ENCODE peak calls at places on chromosome 12, in five cellular contexts. One of them, this sample, is unnamed.

GRCh38 chr12:24664151-24664550 is 284.8 kb downstream of the BCAT1 start:
- DNase-seq in A673: no peak
- DNase-seq in right lobe of liver: no peak
- DNase-seq in adrenal gland: no peak
- DNase-seq in GM23338: no peak
- DNase-seq in this sample: no peak

GRCh38 chr12:70590051-70590450 is 47.2 kb downstream of the PTPRB start:
- DNase-seq in GM23338: peak; percentile 85
- DNase-seq in right lobe of liver: peak; percentile 63
- DNase-seq in A673: peak; percentile 76
- DNase-seq in adrenal gland: peak; percentile 85
- DNase-seq in this sample: no peak

GRCh38 chr12:19411234-19412221 is 27.8 kb upstream of the AEBP2 start:
- DNase-seq in A673: no peak
- DNase-seq in GM23338: peak; percentile 69
- DNase-seq in adrenal gland: peak; percentile 40
- DNase-seq in right lobe of liver: no peak
- DNase-seq in this sample: no peak

GRCh38 chr12:26065451-26065850 is 59.4 kb downstream of the BHLHE41 start:
- DNase-seq in right lobe of liver: no peak
- DNase-seq in A673: no peak
- DNase-seq in GM23338: no peak
- DNase-seq in adrenal gland: no peak
- DNase-seq in this sample: no peak

GRCh38 chr12:52418576-52419110 is 12.5 kb upstream of the KRT82 start:
- DNase-seq in right lobe of liver: no peak
- DNase-seq in GM23338: no peak
- DNase-seq in adrenal gland: no peak
- DNase-seq in A673: no peak
- DNase-seq in this sample: no peak

GRCh38 chr12:48235796-48236333 is 32.8 kb upstream of the OR10AD1 start:
- DNase-seq in right lobe of liver: no peak
- DNase-seq in adrenal gland: no peak
- DNase-seq in GM23338: no peak
- DNase-seq in A673: no peak
- DNase-seq in this sample: no peak

GRCh38 chr12:6871052-6871957 is 1.8 kb downstream of the SPSB2 start:
- DNase-seq in GM23338: peak; percentile 36
- DNase-seq in right lobe of liver: peak; percentile 55
- DNase-seq in A673: peak; percentile 38
- DNase-seq in adrenal gland: peak; percentile 35
- DNase-seq in this sample: peak; percentile 82

GRCh38 chr12:122166422-122167327 is 7.3 kb downstream of the IL31 start:
- DNase-seq in right lobe of liver: no peak
- DNase-seq in adrenal gland: no peak
- DNase-seq in A673: no peak
- DNase-seq in GM23338: no peak
- DNase-seq in this sample: no peak

GRCh38 chr12:102454808-102455760 is 25.3 kb downstream of the IGF1 start:
- DNase-seq in A673: peak; percentile 12
- DNase-seq in right lobe of liver: peak; percentile 56
- DNase-seq in adrenal gland: peak; percentile 48
- DNase-seq in GM23338: no peak
- DNase-seq in this sample: no peak

GRCh38 chr12:90015228-90015627 is 306.6 kb upstream of the ATP2B1 start:
- DNase-seq in A673: no peak
- DNase-seq in right lobe of liver: no peak
- DNase-seq in GM23338: no peak
- DNase-seq in adrenal gland: no peak
- DNase-seq in this sample: no peak

GRCh38 chr12:57008113-57008687 is 1.9 kb upstream of the ZBTB39 start:
- DNase-seq in adrenal gland: no peak
- DNase-seq in right lobe of liver: no peak
- DNase-seq in GM23338: peak; percentile 73
- DNase-seq in A673: peak; percentile 82
- DNase-seq in this sample: peak; percentile 51

GRCh38 chr12:96195845-96196451 is 1.8 kb downstream of the ELK3 start:
- DNase-seq in GM23338: peak; percentile 22
- DNase-seq in right lobe of liver: no peak
- DNase-seq in adrenal gland: no peak
- DNase-seq in A673: peak; percentile 96
- DNase-seq in this sample: peak; percentile 61

GRCh38 chr12:72966684-72967083 is 694.5 kb downstream of the TRHDE start:
- DNase-seq in A673: no peak
- DNase-seq in right lobe of liver: no peak
- DNase-seq in adrenal gland: no peak
- DNase-seq in GM23338: no peak
- DNase-seq in this sample: no peak

GRCh38 chr12:121795029-121795977 is 1.8 kb upstream of the RHOF start:
- DNase-seq in GM23338: peak; percentile 87
- DNase-seq in right lobe of liver: peak; percentile 89
- DNase-seq in A673: peak; percentile 87
- DNase-seq in adrenal gland: peak; percentile 95
- DNase-seq in this sample: peak; percentile 87

DNA sequence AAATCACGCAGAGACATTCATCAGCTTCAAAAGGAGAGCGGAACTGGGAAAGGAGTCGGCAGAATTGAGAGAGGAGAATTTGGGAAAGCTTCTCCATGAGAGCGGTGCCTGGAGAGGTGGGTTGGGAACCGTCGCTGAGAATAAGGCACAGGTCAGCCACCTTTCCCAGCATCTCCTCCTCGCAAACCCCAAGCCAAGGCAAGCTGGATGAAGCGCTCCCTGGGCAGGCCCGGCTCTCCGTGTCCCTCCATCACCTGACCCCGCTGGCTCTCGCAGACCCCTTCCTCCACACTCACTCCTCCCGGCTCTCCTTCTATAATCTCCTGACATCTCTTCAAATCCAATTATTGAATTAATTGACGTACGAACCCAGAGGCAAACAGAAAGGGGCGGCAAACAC is 18.9 kb upstream of the ATP5MC2 start:
- DNase-seq in GM23338: peak; percentile 51
- DNase-seq in A673: no peak
- DNase-seq in adrenal gland: no peak
- DNase-seq in right lobe of liver: no peak
- DNase-seq in this sample: no peak
- H3K4me3 ChIP-seq in GM23338: peak overlapping the region; percentile 62
- H3K4me3 ChIP-seq in A673: no peak overlapping the region
- H3K4me3 ChIP-seq in adrenal gland: no peak overlapping the region
- H3K4me3 ChIP-seq in right lobe of liver: no peak overlapping the region
- H3K4me3 ChIP-seq in this sample: no peak overlapping the region

GRCh38 chr12:12019881-12020280 is 50.9 kb upstream of the BCL2L14 start:
- DNase-seq in A673: no peak
- DNase-seq in right lobe of liver: no peak
- DNase-seq in GM23338: no peak
- DNase-seq in adrenal gland: no peak
- DNase-seq in this sample: no peak

GRCh38 chr12:12016284-12017100 is 54.2 kb upstream of the BCL2L14 start:
- DNase-seq in A673: no peak
- DNase-seq in adrenal gland: no peak
- DNase-seq in GM23338: no peak
- DNase-seq in right lobe of liver: no peak
- DNase-seq in this sample: no peak

GRCh38 chr12:12018454-12018853 is 52.3 kb upstream of the BCL2L14 start:
- DNase-seq in A673: peak; percentile 65
- DNase-seq in right lobe of liver: no peak
- DNase-seq in GM23338: no peak
- DNase-seq in adrenal gland: no peak
- DNase-seq in this sample: no peak

GRCh38 chr12:12017135-12017581 is 53.6 kb upstream of the BCL2L14 start:
- DNase-seq in adrenal gland: no peak
- DNase-seq in right lobe of liver: peak; percentile 70
- DNase-seq in A673: no peak
- DNase-seq in GM23338: no peak
- DNase-seq in this sample: peak; percentile 13

GRCh38 chr12:12017798-12018197 is 52.9 kb upstream of the BCL2L14 start:
- DNase-seq in GM23338: peak; percentile 74
- DNase-seq in adrenal gland: no peak
- DNase-seq in A673: peak; percentile 60
- DNase-seq in right lobe of liver: no peak
- DNase-seq in this sample: no peak
- TF ChIP-seq CTCF in GM23338: peak; percentile 80
- TF ChIP-seq CTCF in adrenal gland: no peak
- TF ChIP-seq CTCF in A673: peak; percentile 75
- TF ChIP-seq CTCF in right lobe of liver: no peak
- TF ChIP-seq CTCF in this sample: no peak

GRCh38 chr12:119992129-119992705 is 3.2 kb downstream of the BICDL1 start:
- DNase-seq in right lobe of liver: no peak
- DNase-seq in adrenal gland: no peak
- DNase-seq in A673: no peak
- DNase-seq in GM23338: no peak
- DNase-seq in this sample: no peak

GRCh38 chr12:119988788-119989618 is at the start of gene BICDL1:
- DNase-seq in adrenal gland: peak; percentile 74
- DNase-seq in right lobe of liver: peak; percentile 87
- DNase-seq in A673: peak; percentile 87
- DNase-seq in GM23338: peak; percentile 99
- DNase-seq in this sample: peak; percentile 96

GRCh38 chr12:119988440-119988787 is 622 bp upstream of the BICDL1 start:
- DNase-seq in adrenal gland: no peak
- DNase-seq in A673: no peak
- DNase-seq in right lobe of liver: no peak
- DNase-seq in GM23338: no peak
- DNase-seq in this sample: no peak

GRCh38 chr12:119989619-119990381 is 764 bp downstream of the BICDL1 start:
- DNase-seq in adrenal gland: peak; percentile 86
- DNase-seq in right lobe of liver: peak; percentile 87
- DNase-seq in A673: peak; percentile 71
- DNase-seq in GM23338: peak; percentile 87
- DNase-seq in this sample: peak; percentile 79

DNA sequence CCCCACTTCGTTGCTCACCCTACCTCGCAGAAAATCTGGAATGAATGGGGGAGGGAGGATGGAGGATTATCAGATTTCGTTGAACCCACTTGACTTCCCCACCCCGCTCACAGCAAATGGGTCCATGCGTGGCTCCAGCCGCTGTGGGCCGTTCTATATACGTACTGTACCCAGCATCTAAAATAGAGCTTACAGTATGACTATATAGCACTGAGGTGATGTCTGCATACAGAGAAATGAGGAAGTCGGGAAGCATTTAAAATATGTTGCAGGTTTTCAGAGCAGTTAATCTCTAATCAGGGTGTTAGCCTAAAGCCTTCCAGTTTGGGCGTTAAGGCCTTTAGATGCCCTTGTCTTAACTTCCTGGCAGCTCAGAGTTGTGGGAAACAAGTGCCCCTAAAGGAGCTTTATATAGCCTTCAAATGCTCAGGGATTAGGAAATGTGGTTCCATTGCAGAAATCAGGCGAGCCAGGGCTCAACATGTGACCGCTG is 1.4 kb downstream of the BICDL1 start:
- DNase-seq in right lobe of liver: no peak
- DNase-seq in adrenal gland: no peak
- DNase-seq in GM23338: peak; percentile 19
- DNase-seq in A673: no peak
- DNase-seq in this sample: no peak
- H3K4me3 ChIP-seq in right lobe of liver: peak overlapping the region; percentile 55
- H3K4me3 ChIP-seq in adrenal gland: no peak overlapping the region
- H3K4me3 ChIP-seq in GM23338: peak overlapping the region; percentile 89
- H3K4me3 ChIP-seq in A673: peak overlapping the region; percentile 25
- H3K4me3 ChIP-seq in this sample: peak overlapping the region; percentile 68

GRCh38 chr12:21248679-21249078 is 86.0 kb downstream of the SLCO1A2 start:
- DNase-seq in right lobe of liver: no peak
- DNase-seq in A673: peak; percentile 19
- DNase-seq in adrenal gland: no peak
- DNase-seq in GM23338: peak; percentile 50
- DNase-seq in this sample: no peak
- TF ChIP-seq CTCF in right lobe of liver: no peak
- TF ChIP-seq CTCF in A673: peak; percentile 34
- TF ChIP-seq CTCF in adrenal gland: no peak
- TF ChIP-seq CTCF in GM23338: no peak
- TF ChIP-seq CTCF in this sample: peak; percentile 57

GRCh38 chr12:54571857-54572195 is 16.6 kb downstream of the PPP1R1A start:
- DNase-seq in GM23338: no peak
- DNase-seq in right lobe of liver: no peak
- DNase-seq in adrenal gland: no peak
- DNase-seq in A673: no peak
- DNase-seq in this sample: no peak

GRCh38 chr12:54569072-54569471 is 19.4 kb downstream of the PPP1R1A start:
- DNase-seq in adrenal gland: no peak
- DNase-seq in A673: no peak
- DNase-seq in right lobe of liver: no peak
- DNase-seq in GM23338: no peak
- DNase-seq in this sample: no peak

GRCh38 chr12:54569995-54570531 is 18.4 kb downstream of the PPP1R1A start:
- DNase-seq in adrenal gland: no peak
- DNase-seq in right lobe of liver: no peak
- DNase-seq in GM23338: no peak
- DNase-seq in A673: no peak
- DNase-seq in this sample: no peak

GRCh38 chr12:54572881-54573280 is 15.6 kb downstream of the PPP1R1A start:
- DNase-seq in GM23338: peak; percentile 78
- DNase-seq in A673: no peak
- DNase-seq in adrenal gland: no peak
- DNase-seq in right lobe of liver: no peak
- DNase-seq in this sample: no peak

GRCh38 chr12:54571166-54571856 is 17.1 kb downstream of the PPP1R1A start:
- DNase-seq in GM23338: peak; percentile 88
- DNase-seq in A673: peak; percentile 57
- DNase-seq in right lobe of liver: no peak
- DNase-seq in adrenal gland: no peak
- DNase-seq in this sample: no peak
- H3K4me3 ChIP-seq in GM23338: no peak overlapping the region
- H3K4me3 ChIP-seq in A673: no peak overlapping the region
- H3K4me3 ChIP-seq in right lobe of liver: no peak overlapping the region
- H3K4me3 ChIP-seq in adrenal gland: no peak overlapping the region
- H3K4me3 ChIP-seq in this sample: no peak overlapping the region

DNA sequence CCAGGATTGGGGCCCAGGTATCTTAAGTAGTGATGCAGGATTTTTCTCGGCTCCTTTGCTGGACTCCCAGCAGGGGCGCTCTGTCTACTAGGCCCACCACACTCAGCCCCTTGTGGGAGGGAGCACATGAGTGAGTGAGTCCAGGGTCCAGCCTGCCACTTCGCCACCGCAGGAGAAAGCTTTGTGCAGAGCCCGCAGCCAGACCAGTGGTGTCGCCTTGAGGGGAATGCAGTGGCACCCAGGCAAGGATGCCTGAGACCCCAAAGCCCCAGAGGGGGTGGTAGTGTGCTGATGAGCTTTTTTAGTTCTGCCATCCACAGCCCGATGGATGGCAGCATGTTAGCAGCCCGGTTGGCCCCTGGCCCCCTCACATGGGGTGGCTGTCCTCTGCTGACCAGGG is 5.4 kb upstream of the MRPS35 start:
- DNase-seq in A673: no peak
- DNase-seq in adrenal gland: no peak
- DNase-seq in GM23338: peak; percentile 77
- DNase-seq in right lobe of liver: no peak
- DNase-seq in this sample: no peak
- TF ChIP-seq CTCF in A673: no peak
- TF ChIP-seq CTCF in adrenal gland: no peak
- TF ChIP-seq CTCF in GM23338: peak; percentile 53
- TF ChIP-seq CTCF in right lobe of liver: no peak
- TF ChIP-seq CTCF in this sample: no peak

GRCh38 chr12:50110127-50110761 is 1.8 kb upstream of the COX14 start:
- DNase-seq in A673: peak; percentile 25
- DNase-seq in GM23338: no peak
- DNase-seq in adrenal gland: peak; percentile 52
- DNase-seq in right lobe of liver: peak; percentile 92
- DNase-seq in this sample: peak; percentile 64
- H3K4me3 ChIP-seq in A673: no peak overlapping the region
- H3K4me3 ChIP-seq in GM23338: no peak overlapping the region
- H3K4me3 ChIP-seq in adrenal gland: peak overlapping the region; percentile 4
- H3K4me3 ChIP-seq in right lobe of liver: peak overlapping the region; percentile 88
- H3K4me3 ChIP-seq in this sample: peak overlapping the region; percentile 41

This sample was measured in PC-9.